ENCODE peak calls at places on chromosomes 6 and 20, in eight cellular contexts. Z is prostate gland; L is CD4-positive, CD25-positive, alpha-beta regulatory T cell; W is psoas muscle; E is heart left ventricle; I is right atrium auricular region; X is adrenal gland; Y is mammary epithelial cell. O is an unnamed sample.
A peak's percentile ranks its signal among the peaks of the same experiment; 100 is the strongest.

GRCh38 chr20:38727602-38728236 is 3.4 kb downstream of the SLC32A1 start:
- DNase-seq in Z (no peak), L (peak; percentile 32), W (no peak), E (no peak), I (no peak), X (no peak), Y (no peak), O (no peak)

GRCh38 chr20:46520976-46521579 is 7.7 kb upstream of the ZNF334 start:
- DNase-seq in Z (peak; percentile 51), L (peak; percentile 55), W (peak; percentile 19), E (no peak), I (no peak), X (peak; percentile 86), Y (peak; percentile 42), O (peak; percentile 22)

GRCh38 chr6:154427425-154427824 is 70.8 kb upstream of the IPCEF1 start:
- DNase-seq in Z (no peak), L (no peak), W (no peak), E (no peak), I (no peak), X (no peak), Y (no peak), O (no peak)

GRCh38 chr6:133083248-133083967 is 157.7 kb upstream of the EYA4 start:
- DNase-seq in Z (no peak), L (no peak), W (no peak), E (no peak), I (no peak), X (no peak), Y (no peak), O (no peak)

GRCh38 chr6:25054469-25054868 is 118.7 kb upstream of the RIPOR2 start:
- DNase-seq in Z (no peak), L (no peak), W (no peak), E (no peak), I (no peak), X (no peak), Y (peak; percentile 53), O (no peak)

GRCh38 chr6:133945158-133945557 is 7.9 kb upstream of the TBPL1 start:
- DNase-seq in Z (no peak), L (no peak), W (no peak), E (no peak), I (no peak), X (no peak), Y (no peak), O (no peak)

GRCh38 chr20:35947489-35947888 is 6.8 kb downstream of the SCAND1 start:
- DNase-seq in Z (no peak), L (peak; percentile 66), W (no peak), E (no peak), I (no peak), X (no peak), Y (peak; percentile 22), O (no peak)

GRCh38 chr6:128903715-128904114 is 20.8 kb downstream of the LAMA2 start:
- DNase-seq in Z (no peak), L (no peak), W (no peak), E (no peak), I (no peak), X (no peak), Y (no peak), O (no peak)

GRCh38 chr20:53609501-53610445 is 16.1 kb upstream of the ZNF217 start:
- DNase-seq in Z (no peak), L (peak; percentile 85), W (peak; percentile 30), E (peak; percentile 42), I (peak; percentile 68), X (peak; percentile 45), Y (no peak), O (peak; percentile 48)

GRCh38 chr6:99184696-99185095 is 164.8 kb downstream of the FAXC start:
- DNase-seq in Z (no peak), L (no peak), W (no peak), E (no peak), I (no peak), X (no peak), Y (peak; percentile 7), O (no peak)

GRCh38 chr6:26251354-26252081 is 113.5 kb upstream of the BTN3A2 start:
- DNase-seq in Z (peak; percentile 58), L (peak; percentile 94), W (no peak), E (peak; percentile 38), I (no peak), X (peak; percentile 46), Y (peak; percentile 94), O (no peak)

GRCh38 chr6:107616776-107617175 is 126.9 kb downstream of the SOBP start:
- DNase-seq in Z (no peak), L (no peak), W (no peak), E (no peak), I (no peak), X (no peak), Y (no peak), O (no peak)

GRCh38 chr20:48335421-48336090 is 492.2 kb downstream of the PREX1 start:
- DNase-seq in Z (no peak), L (no peak), W (no peak), E (no peak), I (no peak), X (no peak), Y (no peak), O (no peak)

GRCh38 chr6:41917528-41917927 is 3.4 kb downstream of the MED20 start:
- DNase-seq in Z (no peak), L (no peak), W (no peak), E (no peak), I (no peak), X (peak; percentile 80), Y (peak; percentile 88), O (no peak)

GRCh38 chr20:60050193-60050960 is 92.2 kb downstream of the CDH26 start:
- DNase-seq in Z (peak; percentile 30), L (peak; percentile 30), W (no peak), E (no peak), I (peak; percentile 30), X (no peak), Y (peak; percentile 56), O (no peak)

GRCh38 chr6:127210725-127211124 is 55.9 kb upstream of the RNF146 start:
- DNase-seq in Z (no peak), L (no peak), W (no peak), E (no peak), I (no peak), X (no peak), Y (no peak), O (no peak)

GRCh38 chr20:1588166-1588868 is 30.8 kb upstream of the SIRPD start:
- DNase-seq in Z (no peak), L (no peak), W (no peak), E (no peak), I (no peak), X (peak; percentile 23), Y (peak; percentile 68), O (peak; percentile 26)

GRCh38 chr6:52731719-52732118 is 31.6 kb downstream of the GSTA2 start:
- DNase-seq in Z (no peak), L (no peak), W (no peak), E (no peak), I (no peak), X (no peak), Y (no peak), O (no peak)

GRCh38 chr6:87029711-87030314 is 65.1 kb downstream of the CGA start:
- DNase-seq in Z (no peak), L (peak; percentile 42), W (no peak), E (no peak), I (no peak), X (peak; percentile 25), Y (peak; percentile 27), O (no peak)

GRCh38 chr6:7469696-7470095 is 71.8 kb upstream of the DSP start:
- DNase-seq in Z (no peak), L (no peak), W (no peak), E (no peak), I (no peak), X (peak; percentile 18), Y (no peak), O (no peak)

GRCh38 chr20:1331801-1332453 is 3.0 kb upstream of the SDCBP2 start:
- DNase-seq in Z (no peak), L (no peak), W (no peak), E (no peak), I (peak; percentile 47), X (no peak), Y (no peak), O (peak; percentile 21)

GRCh38 chr6:2748183-2748582 is 2.5 kb downstream of the MYLK4 start:
- DNase-seq in Z (no peak), L (no peak), W (no peak), E (no peak), I (no peak), X (no peak), Y (no peak), O (no peak)

GRCh38 chr6:98382246-98382645 is 452.1 kb upstream of the POU3F2 start:
- DNase-seq in Z (no peak), L (no peak), W (no peak), E (no peak), I (no peak), X (no peak), Y (no peak), O (no peak)

DNA sequence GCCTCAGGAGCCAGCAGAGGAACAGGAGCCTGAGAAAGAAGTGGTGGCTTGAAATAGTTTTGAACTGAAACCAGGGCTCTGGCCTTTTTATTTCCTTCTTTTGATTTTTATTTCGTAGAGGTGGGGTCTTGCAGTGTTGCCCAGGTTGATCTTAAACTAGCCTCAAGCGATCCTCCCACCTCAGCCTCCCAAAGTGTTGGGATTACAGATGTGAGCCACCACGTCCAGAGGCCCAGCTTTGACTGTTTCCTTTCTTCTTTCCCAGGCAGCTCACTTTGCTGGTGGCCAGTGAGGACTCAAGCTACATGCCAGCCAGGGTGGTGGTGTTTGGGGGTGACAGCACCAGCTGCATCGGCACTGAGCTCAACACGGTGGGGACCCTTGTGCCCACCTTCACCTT is 20.5 kb downstream of the CUL9 start:
- DNase-seq in Z (no peak), L (no peak), W (no peak), E (no peak), I (no peak), X (no peak), Y (no peak), O (no peak)
- H3K27ac ChIP-seq in Z (no peak overlapping the region), L (no peak overlapping the region), W (no peak overlapping the region), E (no peak overlapping the region), I (no peak overlapping the region), X (no peak overlapping the region), Y (no peak overlapping the region), O (no peak overlapping the region)

GRCh38 chr20:62766716-62767115 is 29.6 kb upstream of the MRGBP start:
- DNase-seq in Z (peak; percentile 35), L (no peak), W (peak; percentile 5), E (peak; percentile 30), I (no peak), X (no peak), Y (no peak), O (no peak)
- H3K36me3 ChIP-seq in Z (no peaks in the 10 kb centered on the region), L (no peaks in the 10 kb centered on the region), W (no peaks in the 10 kb centered on the region), E (no peaks in the 10 kb centered on the region), I (no peaks in the 10 kb centered on the region), X (no peaks in the 10 kb centered on the region), Y (no peaks in the 10 kb centered on the region), O (no peaks in the 10 kb centered on the region)

DNA sequence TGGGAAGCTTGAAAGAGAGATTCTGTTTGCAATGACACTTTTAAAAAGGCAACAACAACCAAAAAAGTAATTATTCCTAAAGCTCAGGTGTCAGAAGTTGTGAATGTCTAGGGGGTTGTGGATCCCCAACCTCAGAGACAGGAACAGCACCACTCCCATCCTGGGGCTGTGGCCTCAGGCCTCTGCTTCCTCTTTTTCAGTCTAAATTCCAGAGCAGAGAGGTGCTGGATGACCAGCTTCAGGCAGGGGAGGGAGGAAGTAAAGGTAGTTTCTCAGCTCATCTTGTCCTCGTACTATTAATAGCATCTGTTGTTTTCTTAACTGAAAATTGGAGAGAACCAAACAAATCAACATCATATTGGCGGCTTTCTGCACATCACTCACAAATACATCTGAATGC is 8.3 kb downstream of the NT5E start:
- DNase-seq in Z (no peak), L (no peak), W (no peak), E (no peak), I (no peak), X (no peak), Y (no peak), O (no peak)
- H3K27ac ChIP-seq in Z (no peak overlapping the region), L (no peak overlapping the region), W (no peak overlapping the region), E (no peak overlapping the region), I (no peak overlapping the region), X (no peak overlapping the region), Y (peak overlapping the region; percentile 35), O (peak overlapping the region; percentile 66)

GRCh38 chr20:64000906-64001305 is 20.0 kb downstream of the PRPF6 start:
- DNase-seq in Z (no peak), L (no peak), W (no peak), E (no peak), I (no peak), X (no peak), Y (no peak), O (no peak)
- H3K36me3 ChIP-seq in Z (peaks cover 28% of the 10 kb centered on the region), L (peaks cover 82% of the 10 kb centered on the region), W (peaks cover 9% of the 10 kb centered on the region), E (peaks cover 99% of the 10 kb centered on the region), I (peaks cover 88% of the 10 kb centered on the region), X (peaks cover 99% of the 10 kb centered on the region), Y (peaks cover 17% of the 10 kb centered on the region), O (peaks cover 94% of the 10 kb centered on the region)

O was measured in tibial artery.